ENCODE peak calls at places on chromosomes 2 and 18, in five cellular contexts. S, T, E, C and J are unnamed samples.

GRCh38 chr2:45458909-45459563 is 152.0 kb downstream of the SRBD1 start:
- DNase-seq in S (peak; percentile 64), T (no peak), E (peak; percentile 24), C (no peak), J (peak; percentile 19)

GRCh38 chr2:176535480-176536113 is 266.4 kb downstream of the MTX2 start:
- DNase-seq in T (no peak), S (no peak), C (no peak), E (no peak), J (no peak)

GRCh38 chr18:62744076-62744705 is 28.9 kb downstream of the PHLPP1 start:
- DNase-seq in T (no peak), E (no peak), C (no peak), S (peak; percentile 34), J (peak; percentile 33)

GRCh38 chr2:27860111-27860510 is 30.1 kb downstream of the RBKS start:
- DNase-seq in S (peak; percentile 90), T (no peak), C (no peak), E (no peak), J (no peak)

GRCh38 chr2:62382122-62382521 is 123.9 kb downstream of the TMEM17 start:
- DNase-seq in C (no peak), T (no peak), S (no peak), E (no peak), J (no peak)

GRCh38 chr2:31987454-31987853 is 23.4 kb downstream of the MEMO1 start:
- DNase-seq in C (no peak), T (no peak), S (peak; percentile 76), E (no peak), J (no peak)

GRCh38 chr18:23094411-23095165 is 40.7 kb upstream of the CABLES1 start:
- DNase-seq in E (no peak), T (no peak), S (no peak), C (no peak), J (no peak)

GRCh38 chr18:34510926-34511325 is 199.2 kb upstream of the DTNA start:
- DNase-seq in E (no peak), C (no peak), S (no peak), T (no peak), J (no peak)

GRCh38 chr2:219718066-219718465 is 90.6 kb downstream of the SLC4A3 start:
- DNase-seq in S (no peak), E (no peak), C (no peak), T (no peak), J (no peak)

GRCh38 chr2:111678651-111679050 is 205.3 kb downstream of the ANAPC1 start:
- DNase-seq in T (no peak), E (no peak), S (peak; percentile 38), C (no peak), J (no peak)

GRCh38 chr18:80154293-80154692 is 45.2 kb downstream of the ADNP2 start:
- DNase-seq in T (peak; percentile 23), S (peak; percentile 11), C (no peak), E (peak; percentile 35), J (peak; percentile 30)

GRCh38 chr2:149741646-149742045 is 154.1 kb upstream of the MMADHC start:
- DNase-seq in C (no peak), S (peak; percentile 87), T (no peak), E (no peak), J (no peak)

GRCh38 chr2:124683536-124684407 is 658.7 kb downstream of the CNTNAP5 start:
- DNase-seq in T (no peak), C (no peak), S (peak; percentile 85), E (no peak), J (no peak)

GRCh38 chr2:47015206-47015605 is 99.6 kb upstream of the MCFD2 start:
- DNase-seq in E (no peak), C (peak; percentile 72), T (no peak), S (no peak), J (peak; percentile 31)

GRCh38 chr2:97857553-97857952 is 138.2 kb downstream of the TMEM131 start:
- DNase-seq in T (no peak), E (no peak), C (no peak), S (no peak), J (no peak)

GRCh38 chr2:42901076-42901645 is 108.8 kb upstream of the HAAO start:
- DNase-seq in T (no peak), E (no peak), C (no peak), S (peak; percentile 75), J (no peak)

GRCh38 chr2:73268831-73269685 is 15.2 kb downstream of the FBXO41 start:
- DNase-seq in S (peak; percentile 11), E (no peak), T (no peak), C (no peak), J (no peak)

GRCh38 chr2:241227635-241227993 is 39.1 kb downstream of the ANO7 start:
- DNase-seq in E (no peak), S (no peak), C (no peak), T (no peak), J (no peak)

GRCh38 chr2:74333175-74333574 is 10.0 kb downstream of the SLC4A5 start:
- DNase-seq in C (peak; percentile 22), E (peak; percentile 63), T (no peak), S (peak; percentile 31), J (peak; percentile 63)

GRCh38 chr2:72925328-72925943 is 8.1 kb downstream of the EMX1 start:
- DNase-seq in S (no peak), E (no peak), C (peak; percentile 51), T (no peak), J (no peak)

GRCh38 chr2:239499989-239500914 is 99.4 kb upstream of the HDAC4 start:
- DNase-seq in T (no peak), E (no peak), C (no peak), S (no peak), J (no peak)

GRCh38 chr18:79869591-79870368 is 72.0 kb downstream of the KCNG2 start:
- DNase-seq in E (no peak), T (no peak), C (no peak), S (no peak), J (no peak)

DNA sequence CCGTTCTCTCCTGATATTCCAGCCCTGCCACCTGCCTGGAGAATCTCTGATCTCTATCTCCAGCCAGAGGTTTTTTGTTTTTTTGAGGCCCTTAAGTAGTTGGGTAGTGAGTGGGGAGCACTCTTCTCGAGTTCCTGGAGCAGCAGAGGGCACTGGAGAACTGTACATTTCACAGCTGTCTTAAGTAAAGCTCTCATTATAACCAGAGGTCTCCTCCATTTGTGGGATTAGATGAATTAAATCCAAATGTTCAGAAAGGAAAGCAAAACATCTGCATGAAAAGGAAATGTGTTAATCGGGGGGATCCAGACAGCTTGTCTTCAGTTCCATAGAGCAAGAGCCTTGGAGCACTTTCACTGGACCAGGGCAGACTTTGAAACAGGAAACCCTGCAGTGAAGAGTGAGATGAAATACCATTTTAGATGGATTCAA is 32.8 kb downstream of the AOX1 start:
- DNase-seq in C (peak; percentile 31), E (peak; percentile 30), S (peak; percentile 78), T (no peak), J (no peak)
- TF ChIP-seq MXI1 in C (no peak), E (no peak), S (no peak), T (no peak), J (no peak)

GRCh38 chr2:69180227-69180626 is 167.2 kb downstream of the ANTXR1 start:
- DNase-seq in T (no peak), S (no peak), E (no peak), C (no peak), J (no peak)

GRCh38 chr2:69180974-69181373 is 168.0 kb downstream of the ANTXR1 start:
- DNase-seq in T (no peak), C (no peak), S (no peak), E (no peak), J (peak; percentile 24)

GRCh38 chr2:69183659-69184058 is 170.7 kb downstream of the ANTXR1 start:
- DNase-seq in C (peak; percentile 44), E (no peak), S (no peak), T (no peak), J (no peak)

GRCh38 chr2:69184224-69184623 is 171.2 kb downstream of the ANTXR1 start:
- DNase-seq in S (no peak), C (peak; percentile 32), T (no peak), E (no peak), J (no peak)

DNA sequence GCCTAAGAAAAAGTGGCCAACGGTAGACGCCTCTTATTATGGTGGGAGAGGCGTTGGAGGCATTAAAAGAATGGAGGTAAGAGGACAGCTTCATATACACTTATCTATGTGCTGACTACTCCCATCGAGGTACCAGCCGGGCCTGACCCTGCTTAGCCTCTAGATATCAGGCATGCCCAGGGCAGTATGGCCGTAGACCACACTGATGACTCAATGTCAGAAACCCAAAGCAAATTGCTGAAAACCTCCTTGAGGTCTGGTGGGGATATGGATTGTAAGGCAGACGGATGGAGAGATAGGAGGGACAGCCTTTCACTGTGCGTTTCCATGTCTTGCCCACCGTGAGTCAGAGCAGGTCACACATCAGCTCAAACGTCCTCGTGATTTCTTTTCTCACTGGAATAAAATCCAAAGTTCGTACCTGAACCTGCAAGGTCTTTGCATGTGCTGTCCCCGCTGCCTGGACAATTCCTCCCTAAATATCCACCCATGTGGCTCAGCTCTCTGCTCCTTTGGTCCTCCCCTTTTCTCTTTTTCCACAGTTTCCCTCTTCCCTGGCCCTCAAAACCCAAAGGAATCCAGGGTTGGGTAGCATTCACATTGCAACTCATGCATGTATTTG is 168.9 kb downstream of the ANTXR1 start:
- DNase-seq in S (no peak), T (no peak), C (no peak), E (peak; percentile 70), J (no peak)
- TF ChIP-seq MXI1 in S (no peak), T (no peak), C (no peak), E (no peak), J (no peak)

GRCh38 chr2:119426396-119426675 is 5.3 kb upstream of the TMEM37 start:
- DNase-seq in E (no peak), C (no peak), T (no peak), S (no peak), J (no peak)
- TF ChIP-seq MXI1 in E (no peak), C (no peak), T (no peak), S (no peak), J (no peak)

GRCh38 chr2:38671303-38671702 is 5.4 kb downstream of the GALM start:
- DNase-seq in E (no peak), S (no peak), C (no peak), T (no peak), J (no peak)
- TF ChIP-seq MXI1 in E (no peak), S (no peak), C (no peak), T (no peak), J (no peak)

GRCh38 chr2:10414000-10414451 is 34.1 kb downstream of the ODC1 start:
- DNase-seq in E (no peak), C (no peak), S (peak; percentile 68), T (no peak), J (no peak)
- TF ChIP-seq MXI1 in E (no peak), C (no peak), S (no peak), T (no peak), J (no peak)

DNA sequence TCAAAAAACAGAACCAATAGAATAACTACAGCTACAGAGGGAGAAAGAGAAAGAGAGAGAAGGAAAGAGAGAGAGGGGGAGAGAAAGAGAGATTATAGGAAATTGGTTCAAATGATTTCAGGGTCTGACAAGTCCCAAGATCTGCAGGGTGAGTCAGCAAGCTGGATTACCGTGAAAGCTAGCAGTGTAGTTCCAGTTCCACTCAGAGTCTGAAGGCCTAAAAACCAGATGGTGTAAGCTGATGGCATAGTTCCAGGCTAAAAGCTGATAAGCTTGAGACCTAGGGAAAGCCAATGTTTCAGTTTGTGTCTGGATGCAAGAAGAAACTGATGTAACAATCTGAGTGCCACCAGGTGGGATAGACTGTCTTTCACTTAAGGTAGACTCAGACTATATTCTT is 397.7 kb downstream of the TRIB2 start:
- DNase-seq in S (peak; percentile 11), T (no peak), E (peak; percentile 38), C (peak; percentile 40), J (no peak)
- TF ChIP-seq MXI1 in S (no peak), T (no peak), E (no peak), C (no peak), J (no peak)